ENCODE peak calls at places on chromosomes 16 and 17, in six cellular contexts. G is GM12878, I is WTC11, B is GM23338, J is K562, D is HepG2. Q is an unnamed sample.
A peak's percentile ranks its signal among the peaks of the same experiment; 100 is the strongest.

GRCh38 chr17:55037828-55038227 is 69.3 kb downstream of the STXBP4 start:
- DNase-seq in G (peak; percentile 32), I (no peak), B (no peak), J (no peak), D (no peak), Q (no peak)

GRCh38 chr16:9099131-9099625 is 7.7 kb downstream of the HAPSTR1 start:
- DNase-seq in G (no peak), I (no peak), B (no peak), J (no peak), D (peak; percentile 36), Q (no peak)

GRCh38 chr16:85699628-85700027 is 10.9 kb upstream of the GINS2 start:
- DNase-seq in G (no peak), I (no peak), B (no peak), J (no peak), D (no peak), Q (no peak)

GRCh38 chr16:17748005-17748719 is 277.4 kb upstream of the XYLT1 start:
- DNase-seq in G (no peak), I (peak; percentile 32), B (peak; percentile 62), J (no peak), D (no peak), Q (peak; percentile 19)

GRCh38 chr16:25256821-25257503 is 683 bp downstream of the ZKSCAN2 start:
- DNase-seq in G (no peak), I (peak; percentile 31), B (peak; percentile 53), J (peak; percentile 39), D (peak; percentile 40), Q (no peak)

GRCh38 chr17:49469831-49470568 is 25.1 kb upstream of the NGFR start:
- DNase-seq in G (no peak), I (peak; percentile 67), B (peak; percentile 88), J (peak; percentile 25), D (no peak), Q (peak; percentile 80)

GRCh38 chr16:30609002-30609927 is 924 bp downstream of the ZNF689 start:
- DNase-seq in G (no peak), I (peak; percentile 46), B (peak; percentile 70), J (peak; percentile 70), D (no peak), Q (peak; percentile 77)

GRCh38 chr16:19458722-19459379 is 41.2 kb downstream of the TMC5 start:
- DNase-seq in G (no peak), I (no peak), B (peak; percentile 50), J (no peak), D (no peak), Q (no peak)

GRCh38 chr16:58459344-58460218 is 40.4 kb upstream of the NDRG4 start:
- DNase-seq in G (no peak), I (no peak), B (no peak), J (no peak), D (peak; percentile 62), Q (no peak)

GRCh38 chr17:64261422-64262124 is 1.5 kb downstream of the TEX2 start:
- DNase-seq in G (no peak), I (no peak), B (no peak), J (no peak), D (no peak), Q (no peak)

DNA sequence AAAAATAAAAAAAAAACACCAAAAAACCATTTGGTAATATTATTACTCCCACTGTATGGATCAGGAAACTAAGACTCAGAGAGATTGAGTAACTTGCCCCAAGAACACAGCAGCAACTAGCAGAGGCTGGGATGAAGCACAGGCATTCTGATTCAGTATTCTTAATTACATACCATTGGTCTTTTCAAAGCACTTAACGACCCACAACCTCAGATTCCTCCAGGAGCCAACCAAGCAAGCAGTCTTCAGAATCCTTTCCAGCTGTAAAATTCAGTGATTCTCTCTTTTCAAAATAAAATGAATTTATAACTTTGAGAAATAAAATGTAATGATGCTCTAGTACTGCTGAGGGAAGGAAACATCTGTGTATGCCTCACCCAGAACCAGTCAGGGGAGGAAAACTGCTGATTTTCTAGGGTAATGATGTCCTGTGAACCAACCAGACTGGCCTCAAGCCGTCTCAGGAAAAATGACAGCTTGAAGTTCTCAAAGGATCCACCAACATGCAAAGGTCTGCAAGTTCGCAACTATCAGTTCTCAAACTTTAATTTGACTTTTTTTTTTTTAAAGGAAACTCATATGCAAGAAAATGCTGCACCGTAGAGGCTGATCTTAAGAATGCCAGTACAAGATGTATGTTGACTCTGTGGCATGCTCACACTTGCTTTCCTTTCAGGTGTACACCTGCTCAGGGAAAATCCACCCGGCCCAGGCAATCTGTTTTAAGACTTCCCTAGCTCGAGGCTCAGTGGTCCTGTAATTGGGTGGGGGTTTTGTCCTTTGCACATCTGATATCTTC is 9.0 kb downstream of the CUEDC1 start:
- DNase-seq in G (no peak), I (no peak), B (peak; percentile 59), J (no peak), D (no peak), Q (no peak)
- TF ChIP-seq CREB1 in G (no peak), I (no peak), B (no peak), J (no peak), D (no peak), Q (no peak)

GRCh38 chr17:31094600-31095238 is at the start of gene NF1:
- DNase-seq in G (peak; percentile 63), I (peak; percentile 93), B (peak; percentile 98), J (peak; percentile 96), D (peak; percentile 93), Q (peak; percentile 96)

GRCh38 chr17:31095239-31096105 is 695 bp downstream of the NF1 start:
- DNase-seq in G (no peak), I (peak; percentile 80), B (peak; percentile 94), J (peak; percentile 82), D (peak; percentile 7), Q (peak; percentile 88)

GRCh38 chr17:31100840-31101239 is 6.1 kb downstream of the NF1 start:
- DNase-seq in G (no peak), I (no peak), B (peak; percentile 24), J (no peak), D (no peak), Q (no peak)

GRCh38 chr17:31096106-31096436 is 1.3 kb downstream of the NF1 start:
- DNase-seq in G (no peak), I (no peak), B (peak; percentile 47), J (no peak), D (no peak), Q (no peak)

GRCh38 chr17:31099051-31099450 is 4.3 kb downstream of the NF1 start:
- DNase-seq in G (no peak), I (no peak), B (no peak), J (no peak), D (no peak), Q (no peak)
- TF ChIP-seq CREB1 in G (no peak), I (no peak), B (no peak), J (no peak), D (no peak), Q (no peak)

GRCh38 chr17:42845918-42846593 is 1.7 kb downstream of the AOC2 start:
- DNase-seq in G (no peak), I (no peak), B (no peak), J (no peak), D (no peak), Q (no peak)
- TF ChIP-seq CREB1 in G (peak; percentile 6), I (no peak), B (no peak), J (no peak), D (no peak), Q (no peak)

DNA sequence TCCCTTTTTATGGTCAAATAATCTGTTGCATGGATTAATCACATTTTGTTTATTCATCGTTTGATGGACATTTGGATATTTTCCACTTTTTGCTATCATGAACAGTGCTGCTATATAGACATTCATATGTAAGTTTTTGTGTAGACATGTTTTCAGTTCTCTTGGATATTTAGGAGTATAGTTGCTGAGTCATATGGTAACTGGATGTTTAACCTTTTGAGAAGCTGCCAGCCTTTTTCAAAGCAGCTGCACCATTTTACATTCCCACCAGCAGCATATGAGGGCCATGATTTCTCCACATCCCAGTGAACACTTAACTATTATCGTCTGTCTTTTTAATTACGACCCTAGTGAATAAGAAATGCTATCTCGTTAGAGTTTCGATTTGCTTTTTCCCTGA is 10.0 kb downstream of the DNAJA3 start:
- DNase-seq in G (no peak), I (no peak), B (no peak), J (no peak), D (no peak), Q (no peak)
- TF ChIP-seq CREB1 in G (no peak), I (no peak), B (no peak), J (no peak), D (no peak), Q (no peak)

DNA sequence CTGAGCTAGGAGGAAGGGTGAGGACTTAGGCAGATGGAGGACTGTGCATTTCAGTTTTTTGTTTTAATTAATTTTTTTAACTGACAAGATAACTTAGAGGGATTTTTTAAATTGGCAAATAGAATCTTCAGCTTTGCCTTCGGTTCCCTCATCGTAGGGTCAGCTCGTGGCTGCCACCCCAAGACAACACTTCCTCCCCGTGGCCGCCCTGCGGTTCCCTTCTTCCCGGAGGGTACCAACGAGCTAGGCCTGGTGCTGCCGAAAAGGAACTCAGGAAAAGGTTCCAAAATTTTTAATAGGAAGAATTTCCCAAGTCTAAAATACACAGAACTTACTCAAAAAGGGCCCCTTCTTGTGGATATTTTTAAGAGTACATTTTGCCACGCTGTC is 210.5 kb upstream of the CHMP6 start:
- DNase-seq in G (no peak), I (no peak), B (no peak), J (no peak), D (no peak), Q (no peak)
- TF ChIP-seq CREB1 in G (no peak), I (no peak), B (no peak), J (no peak), D (no peak), Q (no peak)

GRCh38 chr16:15963307-15963910 is 14.0 kb downstream of the ABCC1 start:
- DNase-seq in G (no peak), I (no peak), B (no peak), J (no peak), D (no peak), Q (no peak)

GRCh38 chr16:15958703-15959348 is 9.4 kb downstream of the ABCC1 start:
- DNase-seq in G (no peak), I (no peak), B (no peak), J (no peak), D (no peak), Q (no peak)

GRCh38 chr16:15960124-15960971 is 10.9 kb downstream of the ABCC1 start:
- DNase-seq in G (no peak), I (no peak), B (peak; percentile 43), J (no peak), D (no peak), Q (no peak)

GRCh38 chr16:15961557-15962205 is 12.3 kb downstream of the ABCC1 start:
- DNase-seq in G (peak; percentile 49), I (no peak), B (no peak), J (no peak), D (no peak), Q (no peak)

DNA sequence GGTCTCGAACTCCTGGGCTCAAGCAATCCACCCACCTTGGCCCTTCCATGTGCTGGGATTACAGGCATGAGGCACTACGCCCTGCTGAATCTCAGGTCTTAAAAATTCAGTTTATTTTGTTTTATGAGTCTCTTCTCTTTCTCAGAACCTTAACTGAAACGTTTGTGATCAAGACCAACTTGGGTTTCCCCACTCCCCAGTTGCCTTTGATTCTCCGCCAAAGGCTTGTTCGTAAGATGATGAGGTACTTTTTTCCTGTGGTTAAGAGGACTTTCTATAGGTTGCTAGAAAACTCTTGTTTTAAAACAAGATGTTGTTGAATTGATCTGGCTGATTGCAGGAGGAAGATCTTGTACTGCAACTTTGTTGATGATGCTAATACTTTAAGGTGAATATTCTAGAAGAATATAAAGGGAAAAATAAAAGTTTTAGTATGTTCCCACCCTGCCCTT is 11.7 kb downstream of the ABCC1 start:
- DNase-seq in G (peak; percentile 90), I (no peak), B (no peak), J (no peak), D (no peak), Q (no peak)
- TF ChIP-seq CREB1 in G (peak; percentile 46), I (no peak), B (no peak), J (no peak), D (no peak), Q (no peak)

Q was measured in H1.